ENCODE peak calls at places on chromosomes 13 and 19, in nine cellular contexts. G, X, C, I, F, Z, A, J and R are unnamed samples.

GRCh38 chr13:31538067-31539042 is 201.0 kb upstream of the RXFP2 start:
- DNase-seq in G (peak), X (no peak), C (no peak), I (no peak), F (peak), Z (no peak), A (peak), J (peak), R (no peak)

GRCh38 chr13:112062047-112062618 is 4.8 kb upstream of the SOX1 start:
- DNase-seq in G (no peak), X (no peak), C (no peak), I (no peak), F (no peak), Z (no peak), A (no peak), J (no peak), R (no peak)

GRCh38 chr13:99941086-99941485 is 30.5 kb downstream of the ZIC5 start:
- DNase-seq in G (no peak), X (no peak), C (no peak), I (no peak), F (peak), Z (no peak), A (no peak), J (no peak), R (no peak)

GRCh38 chr19:6674868-6675305 is 4.9 kb upstream of the TNFSF14 start:
- DNase-seq in G (peak), X (peak), C (peak), I (peak), F (no peak), Z (peak), A (peak), J (peak), R (peak)

GRCh38 chr13:30618186-30618937 is 642 bp downstream of the USPL1 start:
- DNase-seq in G (peak), X (no peak), C (no peak), I (peak), F (no peak), Z (peak), A (no peak), J (no peak), R (no peak)

GRCh38 chr13:27953671-27954405 is 15.3 kb downstream of the CDX2 start:
- DNase-seq in G (peak), X (peak), C (peak), I (peak), F (peak), Z (peak), A (peak), J (peak), R (peak)

GRCh38 chr13:114128624-114129522 is 3.5 kb downstream of the RASA3 start:
- DNase-seq in G (peak), X (peak), C (peak), I (peak), F (no peak), Z (peak), A (peak), J (no peak), R (peak)

GRCh38 chr13:85725433-85725832 is 73.8 kb downstream of the SLITRK6 start:
- DNase-seq in G (no peak), X (no peak), C (no peak), I (no peak), F (peak), Z (no peak), A (no peak), J (no peak), R (no peak)

GRCh38 chr13:106114981-106115554 is 420.4 kb downstream of the EFNB2 start:
- DNase-seq in G (no peak), X (no peak), C (no peak), I (no peak), F (no peak), Z (no peak), A (no peak), J (no peak), R (no peak)

GRCh38 chr13:26052136-26052736 is 420 bp upstream of the SHISA2 start:
- DNase-seq in G (no peak), X (no peak), C (no peak), I (no peak), F (no peak), Z (no peak), A (no peak), J (peak), R (no peak)

GRCh38 chr13:93224545-93224944 is 2.1 kb upstream of the GPC6 start:
- DNase-seq in G (no peak), X (no peak), C (no peak), I (no peak), F (no peak), Z (no peak), A (no peak), J (peak), R (no peak)

GRCh38 chr19:13463296-13463695 is 43.0 kb downstream of the CACNA1A start:
- DNase-seq in G (no peak), X (peak), C (peak), I (no peak), F (no peak), Z (no peak), A (no peak), J (peak), R (peak)

GRCh38 chr19:41748012-41748411 is 7.3 kb upstream of the CEACAM6 start:
- DNase-seq in G (no peak), X (no peak), C (no peak), I (no peak), F (no peak), Z (no peak), A (no peak), J (no peak), R (no peak)

GRCh38 chr19:32878988-32879387 is 9.4 kb upstream of the SLC7A9 start:
- DNase-seq in G (no peak), X (no peak), C (no peak), I (no peak), F (no peak), Z (no peak), A (no peak), J (no peak), R (no peak)

GRCh38 chr13:109628251-109628699 is 158.1 kb downstream of the IRS2 start:
- DNase-seq in G (no peak), X (no peak), C (no peak), I (no peak), F (no peak), Z (no peak), A (no peak), J (no peak), R (no peak)

GRCh38 chr19:44587863-44588752 is 25.3 kb upstream of the IGSF23 start:
- DNase-seq in G (peak), X (peak), C (peak), I (no peak), F (no peak), Z (no peak), A (no peak), J (no peak), R (peak)

GRCh38 chr13:34346626-34347025 is 528.7 kb downstream of the RFC3 start:
- DNase-seq in G (no peak), X (no peak), C (no peak), I (no peak), F (no peak), Z (no peak), A (no peak), J (no peak), R (no peak)

GRCh38 chr13:29743229-29743786 is 107.1 kb downstream of the UBL3 start:
- DNase-seq in G (no peak), X (no peak), C (no peak), I (no peak), F (no peak), Z (no peak), A (no peak), J (peak), R (no peak)